ENCODE peak calls at places on chromosomes 13 and 19, in four cellular contexts. D, H, K and Z are unnamed samples. For H3K27me3, the result is how much of the 10 kb centered on the place peaks cover.

GRCh38 chr13:103066079-103066880 is at the start of gene SLC10A2:
- DNase-seq in D (no peak), H (no peak), K (no peak), Z (no peak)

GRCh38 chr19:50720921-50721291 is 1.3 kb upstream of the SHANK1 start:
- DNase-seq in D (no peak), H (no peak), K (no peak), Z (no peak)

GRCh38 chr19:55463583-55464031 is 944 bp downstream of the C19orf85 start:
- DNase-seq in D (no peak), H (no peak), K (no peak), Z (no peak)

GRCh38 chr19:13001502-13002388 is 6.5 kb downstream of the NFIX start:
- DNase-seq in D (no peak), H (no peak), K (no peak), Z (no peak)

GRCh38 chr13:84684048-84684662 is 801.9 kb upstream of the SLITRK1 start:
- DNase-seq in D (no peak), H (no peak), K (no peak), Z (no peak)

GRCh38 chr13:47896546-47896945 is 104.5 kb downstream of the SUCLA2 start:
- DNase-seq in D (no peak), H (no peak), K (no peak), Z (no peak)

GRCh38 chr13:107531180-107531579 is 684.2 kb downstream of the LIG4 start:
- DNase-seq in D (no peak), H (no peak), K (no peak), Z (no peak)

GRCh38 chr13:33940256-33940655 is 122.3 kb downstream of the RFC3 start:
- DNase-seq in D (no peak), H (no peak), K (no peak), Z (no peak)

GRCh38 chr13:51618626-51619025 is 34.4 kb downstream of the WDFY2 start:
- DNase-seq in D (no peak), H (no peak), K (no peak), Z (no peak)

GRCh38 chr13:101639711-101640110 is 187.2 kb downstream of the ITGBL1 start:
- DNase-seq in D (no peak), H (no peak), K (no peak), Z (no peak)

GRCh38 chr19:41935781-41936415 is 7.6 kb upstream of the ERFL start:
- DNase-seq in D (no peak), H (no peak), K (no peak), Z (no peak)

GRCh38 chr13:111112196-111112595 is 2.9 kb upstream of the ARHGEF7 start:
- DNase-seq in D (no peak), H (no peak), K (no peak), Z (no peak)

GRCh38 chr13:90640976-90641375 is 706.5 kb upstream of the MIR17HG start:
- DNase-seq in D (peak), H (no peak), K (no peak), Z (no peak)

GRCh38 chr13:21894091-21894490 is 223.2 kb downstream of the FGF9 start:
- DNase-seq in D (no peak), H (no peak), K (no peak), Z (no peak)

GRCh38 chr19:21440321-21440720 is 43.4 kb downstream of the ZNF493 start:
- DNase-seq in D (no peak), H (no peak), K (no peak), Z (no peak)

GRCh38 chr19:875265-875879 is 15.9 kb downstream of the CFD start:
- DNase-seq in D (no peak), H (no peak), K (no peak), Z (no peak)

DNA sequence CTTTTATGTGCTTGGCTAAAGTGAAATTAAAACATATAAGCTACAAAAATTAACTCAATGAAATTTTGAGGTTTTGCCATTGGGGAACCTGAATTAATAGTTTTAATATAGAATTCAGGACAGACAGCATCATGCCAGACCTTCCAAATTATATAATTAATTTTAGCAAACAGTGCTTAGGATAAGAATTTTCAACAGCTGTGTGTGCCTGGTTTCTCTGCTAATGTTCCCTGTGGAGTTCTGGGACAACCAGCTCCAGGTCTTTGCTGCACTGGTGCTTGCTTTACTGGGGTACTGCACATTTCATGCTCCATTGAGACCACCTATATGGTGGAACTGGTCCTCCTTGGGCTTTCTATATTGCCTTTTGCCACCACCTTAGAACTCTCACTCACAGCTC is 199.5 kb downstream of the NDFIP2 start:
- DNase-seq in D (no peak), H (no peak), K (no peak), Z (no peak)
- H3K27ac ChIP-seq in D (no peak), H (no peak), K (no peak), Z (no peak)

DNA sequence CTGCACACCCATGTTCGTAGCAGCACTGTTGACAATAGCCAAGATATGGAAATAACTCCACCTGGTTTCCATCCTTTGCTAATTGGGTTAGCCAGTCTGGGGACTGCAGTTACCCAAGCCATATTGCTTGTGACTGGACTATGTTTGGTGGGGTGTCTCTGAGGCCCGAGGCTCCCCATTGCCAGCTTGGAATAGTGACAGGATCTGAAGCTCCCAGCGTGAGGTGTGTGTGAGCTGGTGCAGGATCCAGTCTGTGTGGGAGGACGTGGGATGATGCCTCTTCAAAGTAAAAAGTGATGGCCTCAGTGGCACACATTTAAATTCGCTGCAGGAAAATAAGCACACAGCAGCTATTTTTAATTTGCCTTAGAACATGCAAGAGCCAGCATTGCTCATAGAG is 74.9 kb downstream of the TEX26 start:
- DNase-seq in D (no peak), H (no peak), K (no peak), Z (no peak)
- H3K27me3 ChIP-seq in D (under half), H (under half), K (under half), Z (under half)

DNA sequence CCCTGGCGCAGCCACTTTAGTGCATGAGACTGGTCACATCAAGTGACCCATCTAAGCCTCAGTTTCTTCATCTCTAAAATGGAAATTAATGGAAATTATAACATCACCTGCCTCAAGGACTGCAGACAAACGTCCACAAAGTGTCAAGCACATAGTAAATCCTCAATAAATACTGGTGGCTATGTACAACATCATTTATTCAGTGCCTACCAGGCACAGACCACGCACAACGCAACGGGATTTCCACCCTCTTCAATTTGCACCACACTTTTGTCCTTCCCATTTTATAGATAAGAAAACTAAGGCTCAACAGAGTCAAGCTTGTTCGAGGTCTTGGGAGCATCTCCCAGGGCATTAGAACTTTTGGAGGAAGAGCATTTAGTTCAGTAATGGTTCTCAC is 1.4 kb downstream of the ELAVL1 start:
- DNase-seq in D (no peak), H (no peak), K (no peak), Z (no peak)
- H3K27ac ChIP-seq in D (no peak), H (peak), K (peak), Z (no peak)

GRCh38 chr13:29508874-29509249 is 86.6 kb downstream of the SLC7A1 start:
- DNase-seq in D (no peak), H (no peak), K (no peak), Z (no peak)

GRCh38 chr13:29509999-29510586 is 85.4 kb downstream of the SLC7A1 start:
- DNase-seq in D (peak), H (no peak), K (no peak), Z (no peak)

GRCh38 chr13:29511980-29512379 is 83.5 kb downstream of the SLC7A1 start:
- DNase-seq in D (no peak), H (no peak), K (no peak), Z (peak)

GRCh38 chr13:29511439-29511814 is 84.1 kb downstream of the SLC7A1 start:
- DNase-seq in D (no peak), H (no peak), K (no peak), Z (no peak)

DNA sequence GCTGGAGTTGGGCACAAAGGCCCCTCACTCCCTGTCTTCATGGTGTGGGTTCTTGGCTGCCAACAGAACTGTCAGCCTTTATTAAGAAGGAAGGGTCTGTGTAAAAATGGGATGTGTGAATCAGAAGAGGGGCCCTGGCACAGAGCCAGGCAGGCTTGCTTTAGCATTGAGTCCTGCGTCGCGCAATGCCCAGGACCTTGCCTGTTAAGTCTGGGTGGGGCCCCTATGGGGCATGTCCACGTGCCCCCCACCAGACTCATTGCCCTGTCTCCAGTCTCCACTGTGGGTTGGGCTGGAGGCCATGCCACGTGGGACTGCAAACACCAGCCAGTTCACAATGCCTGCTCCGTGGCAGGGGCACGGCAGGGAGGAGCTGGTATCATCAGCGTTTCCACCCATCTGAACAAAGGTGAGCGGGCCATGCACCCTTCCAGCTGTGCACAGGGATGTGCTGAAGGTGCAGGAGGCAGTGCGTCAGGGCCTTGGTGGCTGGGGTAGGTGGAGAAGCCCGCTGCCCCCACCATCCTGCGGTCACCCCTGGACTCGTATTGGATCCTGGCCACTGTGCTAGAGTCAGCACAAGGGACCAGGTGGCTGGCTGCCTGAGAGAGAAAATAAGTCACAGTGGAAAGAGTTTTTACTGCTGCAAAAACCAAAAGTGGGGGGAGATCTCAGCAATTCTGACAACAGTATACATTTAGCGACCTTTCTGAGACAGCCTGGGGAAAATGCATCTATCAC is 84.6 kb downstream of the SLC7A1 start:
- DNase-seq in D (no peak), H (no peak), K (no peak), Z (no peak)
- H3K27me3 ChIP-seq in D (under half), H (under half), K (under half), Z (under half)

DNA sequence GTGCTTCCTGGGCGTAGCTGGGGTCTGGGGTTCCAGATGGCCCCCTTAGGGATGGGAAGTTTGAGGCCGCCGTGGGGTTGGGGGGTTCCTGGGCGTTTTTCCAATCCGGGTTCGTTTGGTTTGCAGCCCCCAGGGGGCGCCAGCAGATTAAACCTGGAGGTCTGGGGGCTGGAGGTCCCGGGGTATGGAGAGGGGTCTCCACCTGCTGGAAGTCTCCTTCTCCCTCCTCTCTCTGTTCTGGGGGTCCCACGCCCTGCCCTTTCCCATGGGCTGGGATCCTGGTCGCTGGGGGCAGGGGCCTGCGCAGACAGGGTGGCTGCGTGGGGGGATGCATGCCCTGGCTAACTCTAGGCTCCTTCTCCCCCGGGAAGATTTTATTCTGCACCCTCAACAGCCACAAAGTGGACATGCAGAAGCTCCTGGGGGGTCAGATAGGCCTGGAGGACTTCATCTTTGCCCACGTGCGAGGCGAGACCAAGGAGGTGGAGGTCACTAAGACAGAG is 897 bp downstream of the GIPC3 start:
- DNase-seq in D (no peak), H (peak), K (no peak), Z (no peak)
- H3K27ac ChIP-seq in D (no peak), H (no peak), K (no peak), Z (no peak)

GRCh38 chr13:66014757-66015156 is 1215.4 kb downstream of the PCDH9 start:
- DNase-seq in D (no peak), H (no peak), K (no peak), Z (no peak)
- H3K27me3 ChIP-seq in D (under half), H (under half), K (under half), Z (under half)

DNA sequence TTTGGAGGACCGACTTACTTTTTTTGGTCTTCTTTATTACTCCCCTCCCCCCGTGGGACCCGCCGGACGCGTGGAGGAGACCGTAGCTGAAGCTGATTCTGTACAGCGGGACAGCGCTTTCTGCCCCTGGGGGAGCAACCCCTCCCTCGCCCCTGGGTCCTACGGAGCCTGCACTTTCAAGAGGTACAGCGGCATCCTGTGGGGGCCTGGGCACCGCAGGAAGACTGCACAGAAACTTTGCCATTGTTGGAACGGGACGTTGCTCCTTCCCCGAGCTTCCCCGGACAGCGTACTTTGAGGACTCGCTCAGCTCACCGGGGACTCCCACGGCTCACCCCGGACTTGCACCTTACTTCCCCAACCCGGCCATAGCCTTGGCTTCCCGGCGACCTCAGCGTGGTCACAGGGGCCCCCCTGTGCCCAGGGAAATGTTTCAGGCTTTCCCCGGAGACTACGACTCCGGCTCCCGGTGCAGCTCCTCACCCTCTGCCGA is 409 bp downstream of the FOSB start:
- DNase-seq in D (peak), H (no peak), K (no peak), Z (peak)
- H3K27ac ChIP-seq in D (peak), H (peak), K (no peak), Z (peak)

DNA sequence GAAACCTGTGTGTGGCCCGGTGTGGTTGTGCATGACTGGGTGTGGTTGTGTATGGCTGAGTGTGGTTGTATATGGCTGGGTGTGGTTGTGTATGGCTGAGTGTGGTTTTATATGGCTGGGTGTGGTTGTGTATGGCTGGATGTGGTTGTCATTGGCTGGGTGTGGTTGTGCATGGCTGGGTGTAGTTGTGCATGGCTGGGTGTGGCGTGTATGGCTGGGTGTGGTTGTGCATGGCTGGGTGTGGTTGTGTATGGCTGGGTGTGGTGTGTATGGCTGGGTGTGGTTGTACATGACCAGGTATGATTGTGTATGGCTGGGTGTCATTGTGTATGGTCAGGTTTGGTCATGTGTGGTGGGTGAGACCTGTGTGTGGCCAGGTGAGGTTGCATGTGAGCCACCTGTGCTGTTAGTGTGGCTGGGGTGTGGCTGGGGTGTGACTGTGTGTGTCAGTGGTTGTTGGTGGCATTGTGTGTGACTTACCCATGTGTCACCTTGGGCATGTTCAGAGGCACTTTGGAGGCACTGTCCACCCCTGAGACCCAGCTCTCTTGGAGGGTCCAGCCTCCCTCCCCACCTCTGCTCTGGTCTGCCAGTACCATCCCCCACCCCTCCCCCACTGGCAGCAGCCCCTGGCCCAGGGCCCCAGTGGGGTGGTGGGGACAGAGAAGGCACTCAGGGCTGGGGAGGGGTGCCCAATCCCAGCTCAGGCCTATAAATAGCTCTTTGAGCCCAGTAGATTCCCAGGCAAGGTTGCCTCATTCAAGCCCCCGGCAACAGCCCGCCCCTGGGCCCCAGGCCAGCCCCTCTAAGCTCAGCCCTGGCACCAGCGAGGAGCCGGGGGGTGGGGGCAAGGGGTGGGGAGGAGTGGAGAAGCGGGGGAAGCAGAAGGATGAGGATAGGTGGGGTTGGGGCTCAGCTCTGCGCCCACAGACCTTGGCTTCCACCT is 3.8 kb upstream of the NCAN start:
- DNase-seq in D (no peak), H (no peak), K (no peak), Z (no peak)
- H3K27me3 ChIP-seq in D (under half), H (under half), K (under half), Z (under half)